ENCODE peak calls at places on chromosomes 12 and 14, in nine cellular contexts. L is kidney; W is activated CD4-positive, alpha-beta T cell treated with anti-CD3 and anti-CD28 coated beads, Interleukin-2, amount 10 ng/mL, durations not matched to agents 7 days and 5 days; Q is GM19239; Y is fibroblast of villous mesenchyme; B is hypothalamus; F is neural crest cell; K is hepatic stellate cell; P is nephron progenitor cell. R is an unnamed sample.

GRCh38 chr14:96783306-96784224 is 13.6 kb upstream of the VRK1 start:
- DNase-seq in B (no peak), L (no peak), Y (no peak), F (no peak), K (no peak), P (no peak), Q (no peak), W (no peak), R (no peak)

GRCh38 chr12:5718680-5719079 is 226.4 kb downstream of the ANO2 start:
- DNase-seq in K (no peak), B (no peak), W (no peak), Y (no peak), F (no peak), L (no peak), Q (no peak), P (no peak), R (no peak)

GRCh38 chr12:21725731-21726130 is 48.8 kb downstream of the KCNJ8 start:
- DNase-seq in L (no peak), F (no peak), W (no peak), Q (no peak), K (no peak), B (no peak), Y (no peak), P (no peak), R (no peak)

GRCh38 chr14:45199246-45199645 is 53.8 kb downstream of the MIS18BP1 start:
- DNase-seq in P (no peak), B (no peak), Y (peak; percentile 11), L (no peak), F (no peak), K (peak; percentile 6), Q (no peak), W (no peak), R (no peak)

GRCh38 chr12:53219956-53220856 is 11.8 kb downstream of the RARG start:
- DNase-seq in F (no peak), K (peak; percentile 82), Y (peak; percentile 82), P (peak; percentile 69), W (peak; percentile 89), Q (peak; percentile 81), L (peak; percentile 91), B (no peak), R (peak; percentile 78)

GRCh38 chr12:54324617-54325441 is at the start of gene COPZ1:
- DNase-seq in Q (peak; percentile 87), L (peak; percentile 97), F (peak; percentile 87), K (peak; percentile 97), B (peak; percentile 49), Y (peak; percentile 100), W (peak; percentile 97), P (peak; percentile 90), R (peak; percentile 99)

GRCh38 chr14:105409379-105409778 is 10.2 kb upstream of the MTA1 start:
- DNase-seq in F (no peak), Q (no peak), L (no peak), Y (no peak), W (no peak), K (no peak), B (no peak), P (no peak), R (no peak)

GRCh38 chr12:88242161-88242925 is 100.2 kb downstream of the TMTC3 start:
- DNase-seq in W (no peak), F (no peak), P (no peak), K (peak; percentile 39), Q (no peak), Y (peak; percentile 89), L (no peak), B (no peak), R (no peak)

GRCh38 chr12:20096430-20096829 is 271.9 kb upstream of the PDE3A start:
- DNase-seq in L (no peak), P (no peak), Q (no peak), W (no peak), B (no peak), F (no peak), Y (no peak), K (no peak), R (no peak)

GRCh38 chr12:91023326-91024004 is 18.7 kb upstream of the EPYC start:
- DNase-seq in L (no peak), P (no peak), K (peak; percentile 8), Y (peak; percentile 68), Q (no peak), F (no peak), W (no peak), B (no peak), R (no peak)

GRCh38 chr12:70393787-70394519 is 27.9 kb downstream of the KCNMB4 start:
- DNase-seq in Y (peak; percentile 49), L (no peak), W (no peak), P (no peak), B (no peak), K (no peak), F (no peak), Q (no peak), R (no peak)

GRCh38 chr14:89365071-89365801 is 51.8 kb downstream of the FOXN3 start:
- DNase-seq in Q (peak; percentile 52), B (no peak), F (no peak), W (peak; percentile 65), K (peak; percentile 74), L (no peak), P (no peak), Y (peak; percentile 37), R (peak; percentile 77)

GRCh38 chr14:72613975-72614319 is 280.0 kb downstream of the DPF3 start:
- DNase-seq in Y (no peak), B (no peak), K (no peak), F (no peak), L (no peak), P (no peak), W (no peak), Q (no peak), R (no peak)

GRCh38 chr14:38210168-38210567 is 2.5 kb downstream of the SSTR1 start:
- DNase-seq in L (no peak), W (no peak), K (peak; percentile 36), F (no peak), B (no peak), Y (peak; percentile 58), Q (no peak), P (no peak), R (no peak)

GRCh38 chr14:34685819-34686428 is 28.5 kb downstream of the CFL2 start:
- DNase-seq in L (no peak), K (no peak), Y (peak; percentile 57), P (no peak), B (no peak), W (no peak), F (no peak), Q (no peak), R (no peak)